ENCODE peak calls at places on chromosome 5, in nine cellular contexts. One of them, this sample, is unnamed.

GRCh38 chr5:179270581-179271300 is 74.5 kb downstream of the ADAMTS2 start:
- DNase-seq in astrocyte: peak
- DNase-seq in SK-N-SH: peak
- DNase-seq in K562: no peak
- DNase-seq in neural progenitor cell: no peak
- DNase-seq in fibroblast of lung: peak
- DNase-seq in H1: no peak
- DNase-seq in PC-3: no peak
- DNase-seq in GM23248: peak
- DNase-seq in this sample: no peak

GRCh38 chr5:150650713-150651000 is 10.2 kb downstream of the SYNPO start:
- DNase-seq in astrocyte: no peak
- DNase-seq in GM23248: no peak
- DNase-seq in SK-N-SH: no peak
- DNase-seq in PC-3: no peak
- DNase-seq in H1: no peak
- DNase-seq in K562: no peak
- DNase-seq in fibroblast of lung: no peak
- DNase-seq in neural progenitor cell: no peak
- DNase-seq in this sample: no peak

GRCh38 chr5:35963381-35963843 is 25.0 kb upstream of the CAPSL start:
- DNase-seq in neural progenitor cell: peak
- DNase-seq in H1: peak
- DNase-seq in fibroblast of lung: no peak
- DNase-seq in astrocyte: no peak
- DNase-seq in SK-N-SH: peak
- DNase-seq in GM23248: peak
- DNase-seq in PC-3: peak
- DNase-seq in K562: peak
- DNase-seq in this sample: no peak

GRCh38 chr5:62306494-62307363 is 723 bp downstream of the KIF2A start:
- DNase-seq in H1: no peak
- DNase-seq in neural progenitor cell: peak
- DNase-seq in PC-3: no peak
- DNase-seq in SK-N-SH: peak
- DNase-seq in GM23248: peak
- DNase-seq in astrocyte: peak
- DNase-seq in fibroblast of lung: peak
- DNase-seq in K562: no peak
- DNase-seq in this sample: no peak

GRCh38 chr5:9188131-9188530 is 357.7 kb downstream of the SEMA5A start:
- DNase-seq in GM23248: peak
- DNase-seq in fibroblast of lung: peak
- DNase-seq in H1: no peak
- DNase-seq in astrocyte: peak
- DNase-seq in K562: no peak
- DNase-seq in PC-3: peak
- DNase-seq in SK-N-SH: no peak
- DNase-seq in neural progenitor cell: no peak
- DNase-seq in this sample: no peak

GRCh38 chr5:37771731-37772130 is 68.1 kb downstream of the GDNF start:
- DNase-seq in GM23248: peak
- DNase-seq in PC-3: peak
- DNase-seq in astrocyte: peak
- DNase-seq in fibroblast of lung: peak
- DNase-seq in K562: no peak
- DNase-seq in SK-N-SH: no peak
- DNase-seq in H1: no peak
- DNase-seq in neural progenitor cell: no peak
- DNase-seq in this sample: peak

GRCh38 chr5:32276173-32276853 is 36.4 kb downstream of the MTMR12 start:
- DNase-seq in astrocyte: peak
- DNase-seq in K562: no peak
- DNase-seq in neural progenitor cell: no peak
- DNase-seq in SK-N-SH: no peak
- DNase-seq in fibroblast of lung: peak
- DNase-seq in GM23248: peak
- DNase-seq in PC-3: no peak
- DNase-seq in H1: no peak
- DNase-seq in this sample: no peak

GRCh38 chr5:167644619-167645018 is 646.8 kb upstream of the WWC1 start:
- DNase-seq in neural progenitor cell: no peak
- DNase-seq in astrocyte: no peak
- DNase-seq in H1: no peak
- DNase-seq in K562: no peak
- DNase-seq in PC-3: peak
- DNase-seq in fibroblast of lung: peak
- DNase-seq in SK-N-SH: no peak
- DNase-seq in GM23248: peak
- DNase-seq in this sample: no peak

GRCh38 chr5:135560858-135561257 is 17.9 kb downstream of the CXCL14 start:
- DNase-seq in neural progenitor cell: peak
- DNase-seq in fibroblast of lung: peak
- DNase-seq in H1: peak
- DNase-seq in PC-3: peak
- DNase-seq in SK-N-SH: peak
- DNase-seq in GM23248: peak
- DNase-seq in K562: peak
- DNase-seq in astrocyte: peak
- DNase-seq in this sample: no peak

GRCh38 chr5:156191547-156191946 is 135.4 kb upstream of the SGCD start:
- DNase-seq in GM23248: no peak
- DNase-seq in neural progenitor cell: peak
- DNase-seq in K562: no peak
- DNase-seq in PC-3: no peak
- DNase-seq in fibroblast of lung: no peak
- DNase-seq in H1: no peak
- DNase-seq in astrocyte: no peak
- DNase-seq in SK-N-SH: no peak
- DNase-seq in this sample: no peak

GRCh38 chr5:66529182-66529581 is 67.0 kb upstream of the MAST4 start:
- DNase-seq in SK-N-SH: no peak
- DNase-seq in GM23248: no peak
- DNase-seq in PC-3: no peak
- DNase-seq in H1: no peak
- DNase-seq in fibroblast of lung: no peak
- DNase-seq in neural progenitor cell: no peak
- DNase-seq in astrocyte: no peak
- DNase-seq in K562: no peak
- DNase-seq in this sample: no peak

GRCh38 chr5:77683171-77683732 is 44.7 kb upstream of the OTP start:
- DNase-seq in K562: no peak
- DNase-seq in GM23248: peak
- DNase-seq in PC-3: no peak
- DNase-seq in fibroblast of lung: peak
- DNase-seq in SK-N-SH: no peak
- DNase-seq in astrocyte: no peak
- DNase-seq in neural progenitor cell: no peak
- DNase-seq in H1: no peak
- DNase-seq in this sample: no peak

GRCh38 chr5:122996102-122996501 is 40.4 kb downstream of the PPIC start:
- DNase-seq in SK-N-SH: no peak
- DNase-seq in K562: no peak
- DNase-seq in PC-3: no peak
- DNase-seq in GM23248: no peak
- DNase-seq in astrocyte: no peak
- DNase-seq in fibroblast of lung: no peak
- DNase-seq in H1: no peak
- DNase-seq in neural progenitor cell: no peak
- DNase-seq in this sample: no peak

DNA sequence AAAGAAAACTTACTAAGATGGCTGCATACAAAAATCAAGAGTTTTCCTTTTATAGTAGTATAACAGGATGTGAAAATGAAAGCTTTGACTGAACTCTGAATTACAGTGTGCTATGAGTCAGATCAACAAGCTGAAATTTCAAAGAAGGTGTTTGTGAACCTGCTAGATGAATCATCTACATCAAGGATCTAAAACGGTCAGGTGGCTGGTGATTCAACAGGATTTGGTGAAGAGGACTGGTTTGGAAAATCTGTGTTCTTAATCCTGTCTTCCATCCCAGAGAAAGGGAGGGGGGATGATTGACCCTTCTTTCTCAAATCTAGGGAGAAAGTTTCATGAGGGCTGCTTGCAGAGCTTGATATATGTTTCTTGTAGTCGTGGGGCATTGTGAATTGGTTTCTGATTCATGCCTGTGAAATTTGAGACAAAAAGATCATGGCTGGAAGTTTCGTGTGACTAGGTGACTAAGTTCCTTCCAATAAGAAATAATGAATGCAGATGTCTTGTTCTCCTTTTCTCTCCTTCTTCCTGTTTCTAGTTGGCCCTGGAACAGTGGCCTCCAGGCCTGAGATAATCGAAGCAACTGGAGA is 67.0 kb downstream of the MRPS30 start:
- DNase-seq in fibroblast of lung: peak
- DNase-seq in H1: no peak
- DNase-seq in neural progenitor cell: no peak
- DNase-seq in SK-N-SH: no peak
- DNase-seq in GM23248: peak
- DNase-seq in PC-3: peak
- DNase-seq in astrocyte: peak
- DNase-seq in K562: no peak
- DNase-seq in this sample: peak
- H3K4me2 ChIP-seq in fibroblast of lung: no peak
- H3K4me2 ChIP-seq in H1: no peak
- H3K4me2 ChIP-seq in neural progenitor cell: no peak
- H3K4me2 ChIP-seq in SK-N-SH: peak
- H3K4me2 ChIP-seq in GM23248: no peak
- H3K4me2 ChIP-seq in PC-3: peak
- H3K4me2 ChIP-seq in astrocyte: peak
- H3K4me2 ChIP-seq in K562: no peak
- H3K4me2 ChIP-seq in this sample: peak

GRCh38 chr5:165139730-165140129 is 1634.3 kb downstream of the MAT2B start:
- DNase-seq in H1: no peak
- DNase-seq in SK-N-SH: no peak
- DNase-seq in fibroblast of lung: peak
- DNase-seq in neural progenitor cell: no peak
- DNase-seq in astrocyte: no peak
- DNase-seq in GM23248: no peak
- DNase-seq in K562: no peak
- DNase-seq in PC-3: no peak
- DNase-seq in this sample: no peak

GRCh38 chr5:165139262-165139661 is 1633.8 kb downstream of the MAT2B start:
- DNase-seq in fibroblast of lung: no peak
- DNase-seq in H1: no peak
- DNase-seq in GM23248: no peak
- DNase-seq in astrocyte: no peak
- DNase-seq in K562: no peak
- DNase-seq in PC-3: no peak
- DNase-seq in neural progenitor cell: no peak
- DNase-seq in SK-N-SH: no peak
- DNase-seq in this sample: no peak

GRCh38 chr5:165149439-165149838 is 1644.0 kb downstream of the MAT2B start:
- DNase-seq in H1: no peak
- DNase-seq in K562: no peak
- DNase-seq in SK-N-SH: no peak
- DNase-seq in neural progenitor cell: peak
- DNase-seq in astrocyte: no peak
- DNase-seq in GM23248: no peak
- DNase-seq in fibroblast of lung: no peak
- DNase-seq in PC-3: no peak
- DNase-seq in this sample: no peak

GRCh38 chr5:165138261-165138660 is 1632.8 kb downstream of the MAT2B start:
- DNase-seq in K562: no peak
- DNase-seq in fibroblast of lung: peak
- DNase-seq in neural progenitor cell: peak
- DNase-seq in GM23248: no peak
- DNase-seq in PC-3: no peak
- DNase-seq in SK-N-SH: no peak
- DNase-seq in H1: no peak
- DNase-seq in astrocyte: peak
- DNase-seq in this sample: no peak

GRCh38 chr5:165143727-165144210 is 1638.3 kb downstream of the MAT2B start:
- DNase-seq in neural progenitor cell: no peak
- DNase-seq in GM23248: no peak
- DNase-seq in astrocyte: no peak
- DNase-seq in SK-N-SH: peak
- DNase-seq in H1: no peak
- DNase-seq in PC-3: no peak
- DNase-seq in fibroblast of lung: peak
- DNase-seq in K562: no peak
- DNase-seq in this sample: no peak
- H3K27ac ChIP-seq in neural progenitor cell: no peak
- H3K27ac ChIP-seq in GM23248: no peak
- H3K27ac ChIP-seq in astrocyte: no peak
- H3K27ac ChIP-seq in SK-N-SH: no peak
- H3K27ac ChIP-seq in H1: no peak
- H3K27ac ChIP-seq in PC-3: no peak
- H3K27ac ChIP-seq in fibroblast of lung: no peak
- H3K27ac ChIP-seq in K562: no peak
- H3K27ac ChIP-seq in this sample: no peak

GRCh38 chr5:33854733-33855151 is 37.0 kb downstream of the ADAMTS12 start:
- DNase-seq in PC-3: peak
- DNase-seq in SK-N-SH: no peak
- DNase-seq in H1: no peak
- DNase-seq in fibroblast of lung: peak
- DNase-seq in astrocyte: peak
- DNase-seq in K562: no peak
- DNase-seq in neural progenitor cell: peak
- DNase-seq in GM23248: peak
- DNase-seq in this sample: no peak
- H3K9ac ChIP-seq in PC-3: peak
- H3K9ac ChIP-seq in SK-N-SH: no peak
- H3K9ac ChIP-seq in H1: no peak
- H3K9ac ChIP-seq in fibroblast of lung: no peak
- H3K9ac ChIP-seq in astrocyte: peak
- H3K9ac ChIP-seq in K562: no peak
- H3K9ac ChIP-seq in neural progenitor cell: no peak
- H3K9ac ChIP-seq in GM23248: peak
- H3K9ac ChIP-seq in this sample: no peak

GRCh38 chr5:173735171-173735570 is 118.7 kb upstream of the BOD1 start:
- DNase-seq in neural progenitor cell: peak
- DNase-seq in K562: no peak
- DNase-seq in fibroblast of lung: no peak
- DNase-seq in SK-N-SH: no peak
- DNase-seq in PC-3: no peak
- DNase-seq in GM23248: no peak
- DNase-seq in H1: no peak
- DNase-seq in astrocyte: no peak
- DNase-seq in this sample: no peak

GRCh38 chr5:173735691-173736090 is 119.2 kb upstream of the BOD1 start:
- DNase-seq in SK-N-SH: no peak
- DNase-seq in H1: no peak
- DNase-seq in fibroblast of lung: no peak
- DNase-seq in astrocyte: no peak
- DNase-seq in GM23248: no peak
- DNase-seq in neural progenitor cell: no peak
- DNase-seq in K562: no peak
- DNase-seq in PC-3: no peak
- DNase-seq in this sample: no peak

GRCh38 chr5:173733065-173733824 is 116.8 kb upstream of the BOD1 start:
- DNase-seq in SK-N-SH: no peak
- DNase-seq in GM23248: no peak
- DNase-seq in H1: no peak
- DNase-seq in astrocyte: no peak
- DNase-seq in PC-3: no peak
- DNase-seq in K562: no peak
- DNase-seq in neural progenitor cell: no peak
- DNase-seq in fibroblast of lung: no peak
- DNase-seq in this sample: no peak

GRCh38 chr5:173733831-173734491 is 117.5 kb upstream of the BOD1 start:
- DNase-seq in neural progenitor cell: no peak
- DNase-seq in fibroblast of lung: no peak
- DNase-seq in GM23248: no peak
- DNase-seq in K562: no peak
- DNase-seq in H1: no peak
- DNase-seq in PC-3: no peak
- DNase-seq in SK-N-SH: no peak
- DNase-seq in astrocyte: no peak
- DNase-seq in this sample: no peak

GRCh38 chr5:173734716-173735115 is 118.3 kb upstream of the BOD1 start:
- DNase-seq in astrocyte: no peak
- DNase-seq in SK-N-SH: no peak
- DNase-seq in K562: no peak
- DNase-seq in neural progenitor cell: no peak
- DNase-seq in GM23248: no peak
- DNase-seq in PC-3: no peak
- DNase-seq in H1: no peak
- DNase-seq in fibroblast of lung: no peak
- DNase-seq in this sample: no peak
- H3K4me2 ChIP-seq in astrocyte: no peak
- H3K4me2 ChIP-seq in SK-N-SH: no peak
- H3K4me2 ChIP-seq in K562: no peak
- H3K4me2 ChIP-seq in neural progenitor cell: no peak
- H3K4me2 ChIP-seq in GM23248: no peak
- H3K4me2 ChIP-seq in PC-3: no peak
- H3K4me2 ChIP-seq in H1: no peak
- H3K4me2 ChIP-seq in fibroblast of lung: no peak
- H3K4me2 ChIP-seq in this sample: no peak

This sample was measured in keratinocyte.